ENCODE peak calls at places on chromosome 6, in eight cellular contexts. N, V, L, A, T, Z, Y and R are unnamed samples.

GRCh38 chr6:41577865-41578713 is 31.9 kb downstream of the FOXP4 start:
- DNase-seq in N (no peak), V (peak), L (no peak), A (no peak), T (no peak), Z (peak), Y (no peak), R (peak)

GRCh38 chr6:170223718-170224693 is 66.9 kb downstream of the DLL1 start:
- DNase-seq in N (no peak), V (no peak), L (no peak), A (no peak), T (no peak), Z (peak), Y (no peak), R (no peak)

GRCh38 chr6:93124226-93124625 is 295.1 kb downstream of the EPHA7 start:
- DNase-seq in N (no peak), V (no peak), L (no peak), A (no peak), T (no peak), Z (no peak), Y (no peak), R (no peak)

GRCh38 chr6:24583463-24584389 is 62.3 kb downstream of the KIAA0319 start:
- DNase-seq in N (peak), V (peak), L (peak), A (no peak), T (peak), Z (peak), Y (no peak), R (no peak)

GRCh38 chr6:118298476-118298875 is 249.6 kb upstream of the PLN start:
- DNase-seq in N (no peak), V (no peak), L (no peak), A (no peak), T (no peak), Z (no peak), Y (no peak), R (no peak)

GRCh38 chr6:161001421-161001820 is 9.9 kb downstream of the MAP3K4 start:
- DNase-seq in N (no peak), V (peak), L (no peak), A (no peak), T (no peak), Z (peak), Y (no peak), R (no peak)

GRCh38 chr6:157188213-157188612 is 135.1 kb downstream of the TMEM242 start:
- DNase-seq in N (no peak), V (no peak), L (no peak), A (no peak), T (no peak), Z (no peak), Y (no peak), R (no peak)

GRCh38 chr6:157222201-157222981 is 100.9 kb downstream of the TMEM242 start:
- DNase-seq in N (no peak), V (no peak), L (no peak), A (no peak), T (no peak), Z (no peak), Y (no peak), R (no peak)

GRCh38 chr6:140537834-140538680 is 1163.6 kb upstream of the CITED2 start:
- DNase-seq in N (no peak), V (no peak), L (no peak), A (no peak), T (peak), Z (peak), Y (no peak), R (peak)

GRCh38 chr6:68639826-68640505 is 4.9 kb downstream of the ADGRB3 start:
- DNase-seq in N (no peak), V (no peak), L (no peak), A (no peak), T (no peak), Z (no peak), Y (no peak), R (no peak)

GRCh38 chr6:90940812-90941481 is 354.1 kb upstream of the MAP3K7 start:
- DNase-seq in N (no peak), V (peak), L (peak), A (no peak), T (no peak), Z (peak), Y (no peak), R (no peak)

GRCh38 chr6:89828988-89829590 is 591 bp upstream of the CASP8AP2 start:
- DNase-seq in N (peak), V (peak), L (no peak), A (no peak), T (no peak), Z (no peak), Y (no peak), R (no peak)

GRCh38 chr6:45422541-45423110 is 44.9 kb upstream of the SUPT3H start:
- DNase-seq in N (peak), V (no peak), L (peak), A (peak), T (no peak), Z (peak), Y (peak), R (no peak)

GRCh38 chr6:125922322-125922860 is 34.2 kb upstream of the HINT3 start:
- DNase-seq in N (no peak), V (no peak), L (no peak), A (no peak), T (no peak), Z (no peak), Y (no peak), R (no peak)

GRCh38 chr6:137000825-137001224 is 43.9 kb downstream of the IL20RA start:
- DNase-seq in N (no peak), V (no peak), L (no peak), A (no peak), T (no peak), Z (no peak), Y (no peak), R (no peak)

GRCh38 chr6:82917346-82918064 is 148.1 kb downstream of the UBE3D start:
- DNase-seq in N (no peak), V (no peak), L (no peak), A (no peak), T (no peak), Z (no peak), Y (no peak), R (no peak)

GRCh38 chr6:47146426-47147174 is 104.5 kb upstream of the ADGRF1 start:
- DNase-seq in N (no peak), V (no peak), L (no peak), A (no peak), T (no peak), Z (no peak), Y (no peak), R (peak)

GRCh38 chr6:9467746-9468145 is 947.1 kb downstream of the TFAP2A start:
- DNase-seq in N (no peak), V (no peak), L (no peak), A (no peak), T (no peak), Z (no peak), Y (no peak), R (no peak)

GRCh38 chr6:143005816-143006215 is 54.9 kb upstream of the AIG1 start:
- DNase-seq in N (no peak), V (no peak), L (no peak), A (no peak), T (no peak), Z (no peak), Y (no peak), R (no peak)

GRCh38 chr6:142421285-142422202 is 119.7 kb downstream of the ADGRG6 start:
- DNase-seq in N (no peak), V (no peak), L (no peak), A (no peak), T (no peak), Z (no peak), Y (no peak), R (no peak)